ENCODE peak calls at places on chromosomes 11 and 22, in seven cellular contexts. G is Calu3, Q is anterior cingulate cortex, O is hippocampal formation, A is AG10803, X is islet precursor cell, B is fibroblast of the aortic adventitia. J is an unnamed sample.

GRCh38 chr11:2750601-2751522 is 51.1 kb upstream of the KCNQ1OT1 start:
- DNase-seq in O (no peak), B (no peak), X (peak), A (no peak), G (no peak), Q (peak), J (no peak)

GRCh38 chr11:17314232-17314547 is 37.4 kb upstream of the NCR3LG1 start:
- DNase-seq in B (peak), A (peak), O (no peak), G (no peak), Q (no peak), X (no peak), J (no peak)

GRCh38 chr11:120326845-120327281 is 1.8 kb downstream of the TLCD5 start:
- DNase-seq in G (no peak), X (no peak), Q (no peak), A (no peak), O (no peak), B (no peak), J (no peak)

GRCh38 chr11:17738350-17739207 is 4.0 kb downstream of the KCNC1 start:
- DNase-seq in A (no peak), B (no peak), Q (no peak), G (no peak), O (no peak), X (no peak), J (no peak)

GRCh38 chr11:122817121-122817520 is 21.2 kb upstream of the CRTAM start:
- DNase-seq in X (no peak), O (no peak), B (peak), Q (no peak), A (no peak), G (peak), J (no peak)

GRCh38 chr22:45885941-45886395 is 91.0 kb downstream of the WNT7B start:
- DNase-seq in A (no peak), G (no peak), X (peak), B (no peak), Q (no peak), O (peak), J (no peak)

GRCh38 chr22:50530280-50530856 is 556 bp upstream of the TYMP start:
- DNase-seq in Q (no peak), B (peak), G (no peak), O (no peak), X (peak), A (peak), J (no peak)

GRCh38 chr11:117930668-117931330 is 1.6 kb upstream of the TMPRSS13 start:
- DNase-seq in G (no peak), X (no peak), A (no peak), B (no peak), O (no peak), Q (no peak), J (no peak)

GRCh38 chr11:11580831-11581492 is 40.8 kb downstream of the GALNT18 start:
- DNase-seq in Q (no peak), X (peak), O (no peak), A (no peak), G (no peak), B (no peak), J (no peak)

GRCh38 chr11:119380160-119380815 is 1.2 kb downstream of the USP2 start:
- DNase-seq in Q (no peak), O (no peak), X (peak), G (no peak), A (no peak), B (no peak), J (no peak)

GRCh38 chr22:48357196-48357595 is 1470.5 kb downstream of the BRD1 start:
- DNase-seq in G (no peak), X (no peak), O (no peak), B (no peak), A (no peak), Q (no peak), J (no peak)

GRCh38 chr22:33519140-33519973 is 400.9 kb downstream of the LARGE1 start:
- DNase-seq in O (peak), B (peak), Q (no peak), X (peak), G (peak), A (peak), J (no peak)

GRCh38 chr22:45620707-45621106 is 50.9 kb upstream of the ATXN10 start:
- DNase-seq in O (no peak), G (no peak), B (no peak), X (no peak), Q (no peak), A (no peak), J (no peak)

GRCh38 chr22:19880786-19881569 is 26.3 kb upstream of the GNB1L start:
- DNase-seq in A (peak), Q (no peak), O (no peak), B (peak), X (peak), G (peak), J (no peak)

GRCh38 chr11:2300290-2300935 is 1.3 kb downstream of the C11orf21 start:
- DNase-seq in G (no peak), B (no peak), A (no peak), Q (no peak), O (no peak), X (no peak), J (no peak)

GRCh38 chr11:76149713-76150112 is 56.6 kb downstream of the WNT11 start:
- DNase-seq in O (no peak), A (no peak), X (no peak), Q (no peak), G (no peak), B (no peak), J (no peak)

GRCh38 chr22:46547883-46548244 is 10.4 kb upstream of the CELSR1 start:
- DNase-seq in O (no peak), Q (no peak), G (peak), B (peak), X (peak), A (peak), J (no peak)

GRCh38 chr11:13261600-13262061 is 16.0 kb upstream of the BMAL1 start:
- DNase-seq in X (peak), Q (no peak), G (peak), B (peak), A (peak), O (no peak), J (no peak)

GRCh38 chr22:46569055-46569847 is 31.8 kb upstream of the CELSR1 start:
- DNase-seq in O (no peak), G (no peak), A (no peak), Q (no peak), B (no peak), X (peak), J (no peak)

GRCh38 chr11:115581871-115582639 is 77.8 kb upstream of the CADM1 start:
- DNase-seq in G (no peak), Q (no peak), A (peak), X (peak), O (no peak), B (no peak), J (no peak)

GRCh38 chr11:69131644-69132300 is 24.0 kb upstream of the SMIM38 start:
- DNase-seq in A (peak), Q (no peak), O (no peak), G (peak), X (peak), B (peak), J (peak)

GRCh38 chr22:39242809-39243442 is 1.9 kb downstream of the PDGFB start:
- DNase-seq in X (peak), Q (no peak), B (no peak), G (peak), A (no peak), O (no peak), J (peak)

GRCh38 chr11:131943296-131943695 is 572.9 kb downstream of the NTM start:
- DNase-seq in Q (no peak), A (no peak), G (no peak), B (no peak), O (no peak), X (no peak), J (no peak)

GRCh38 chr22:47221840-47222615 is 459.6 kb downstream of the TBC1D22A start:
- DNase-seq in A (no peak), Q (no peak), B (no peak), X (no peak), G (no peak), O (no peak), J (no peak)

GRCh38 chr11:28760676-28761390 is 652.6 kb downstream of the METTL15 start:
- DNase-seq in X (no peak), G (peak), Q (no peak), B (no peak), O (no peak), A (peak), J (no peak)